ENCODE peak calls at places on chromosomes 11 and 22, in five cellular contexts. U is heart right ventricle, R is adrenal gland, X is ascending aorta, W is breast epithelium. N is an unnamed sample.

GRCh38 chr22:21446128-21446826 is 20.9 kb upstream of the TMEM191C start:
- DNase-seq in X (no peak), R (no peak), U (peak; percentile 0), W (no peak), N (no peak)

GRCh38 chr11:73854680-73855079 is 22.0 kb downstream of the COA4 start:
- DNase-seq in R (no peak), X (no peak), U (no peak), W (no peak), N (no peak)

GRCh38 chr11:100730266-100730665 is 43.2 kb downstream of the ARHGAP42 start:
- DNase-seq in R (no peak), W (no peak), X (no peak), U (no peak), N (no peak)

GRCh38 chr11:38927993-38928392 is 2330.0 kb upstream of the RAG2 start:
- DNase-seq in U (no peak), X (no peak), W (no peak), R (no peak), N (no peak)

GRCh38 chr11:82174610-82175009 is 559.1 kb downstream of the FAM181B start:
- DNase-seq in X (no peak), W (no peak), R (no peak), U (no peak), N (no peak)

GRCh38 chr11:94000641-94001040 is 20.5 kb upstream of the HEPHL1 start:
- DNase-seq in U (no peak), R (no peak), W (no peak), X (no peak), N (no peak)

GRCh38 chr22:27302501-27302900 is 499.1 kb downstream of the MN1 start:
- DNase-seq in U (no peak), R (no peak), X (no peak), W (no peak), N (no peak)

GRCh38 chr11:60563553-60564235 is 48.5 kb downstream of the MS4A13 start:
- DNase-seq in W (no peak), U (no peak), X (no peak), R (no peak), N (no peak)

GRCh38 chr22:46148885-46149492 is 1.3 kb upstream of the PPARA start:
- DNase-seq in U (no peak), W (no peak), X (no peak), R (peak; percentile 16), N (peak; percentile 7)

GRCh38 chr11:124724854-124725718 is 14.7 kb upstream of the NRGN start:
- DNase-seq in X (no peak), R (no peak), W (no peak), U (no peak), N (no peak)

GRCh38 chr11:1751521-1751921 is 1.1 kb upstream of the IFITM10 start:
- DNase-seq in W (no peak), R (peak; percentile 54), X (no peak), U (no peak), N (no peak)

GRCh38 chr11:118715245-118715807 is 35.9 kb upstream of the TREH start:
- DNase-seq in W (peak; percentile 23), X (no peak), U (no peak), R (peak; percentile 30), N (no peak)

GRCh38 chr11:73389134-73389525 is 12.9 kb downstream of the RELT start:
- DNase-seq in X (no peak), W (no peak), U (no peak), R (no peak), N (no peak)

GRCh38 chr11:62245271-62245753 is 3.3 kb downstream of the SCGB1D2 start:
- DNase-seq in R (peak; percentile 20), W (no peak), U (no peak), X (no peak), N (no peak)

GRCh38 chr11:7062534-7062933 is 26.3 kb upstream of the RBMXL2 start:
- DNase-seq in X (no peak), U (no peak), R (no peak), W (no peak), N (no peak)

GRCh38 chr22:45612940-45613339 is 58.7 kb upstream of the ATXN10 start:
- DNase-seq in W (no peak), R (no peak), U (no peak), X (no peak), N (no peak)

GRCh38 chr11:119195680-119196079 is 10.4 kb downstream of the NHERF4 start:
- DNase-seq in W (no peak), X (no peak), U (no peak), R (peak; percentile 67), N (no peak)

GRCh38 chr11:107247189-107247588 is 210.4 kb downstream of the CWF19L2 start:
- DNase-seq in X (no peak), R (no peak), U (no peak), W (no peak), N (no peak)

GRCh38 chr11:98601181-98601773 is 419.5 kb upstream of the CNTN5 start:
- DNase-seq in R (no peak), U (no peak), W (no peak), X (no peak), N (no peak)

GRCh38 chr11:112366777-112367176 is 106.1 kb upstream of the PLET1 start:
- DNase-seq in X (no peak), R (no peak), U (no peak), W (no peak), N (no peak)

GRCh38 chr11:46906596-46906995 is 11.8 kb downstream of the LRP4 start:
- DNase-seq in R (no peak), X (no peak), W (no peak), U (no peak), N (no peak)

GRCh38 chr11:57800444-57801184 is 39.0 kb downstream of the CTNND1 start:
- DNase-seq in R (no peak), X (no peak), W (peak; percentile 50), U (no peak), N (no peak)

GRCh38 chr11:119356349-119357031 is 10.0 kb upstream of the MFRP start:
- DNase-seq in R (peak; percentile 91), X (no peak), U (peak; percentile 81), W (peak; percentile 75), N (peak; percentile 55)

GRCh38 chr22:20520093-20520511 is 12.7 kb downstream of the MED15 start:
- DNase-seq in U (no peak), W (no peak), R (peak; percentile 80), X (no peak), N (no peak)

GRCh38 chr22:44357962-44358553 is 45.3 kb upstream of the SHISAL1 start:
- DNase-seq in R (no peak), X (no peak), W (no peak), U (no peak), N (no peak)

GRCh38 chr11:75035911-75036536 is 47.3 kb downstream of the NEU3 start:
- DNase-seq in U (no peak), X (no peak), W (no peak), R (no peak), N (no peak)

GRCh38 chr11:65121447-65121864 is 478 bp downstream of the FAU start:
- DNase-seq in X (no peak), U (no peak), R (peak; percentile 77), W (no peak), N (no peak)

GRCh38 chr11:120928506-120929062 is 95.3 kb upstream of the TBCEL start:
- DNase-seq in X (no peak), R (no peak), U (no peak), W (no peak), N (no peak)

GRCh38 chr11:8779107-8779506 is 96.5 kb downstream of the RPL27A start:
- DNase-seq in U (no peak), X (no peak), W (no peak), R (no peak), N (no peak)

GRCh38 chr11:8779732-8780131 is 97.1 kb downstream of the RPL27A start:
- DNase-seq in U (no peak), R (no peak), W (no peak), X (no peak), N (no peak)

GRCh38 chr11:8776209-8776608 is 93.6 kb downstream of the RPL27A start:
- DNase-seq in X (no peak), R (peak; percentile 57), U (no peak), W (no peak), N (no peak)

GRCh38 chr11:8775341-8776133 is 92.9 kb downstream of the RPL27A start:
- DNase-seq in U (no peak), R (peak; percentile 80), X (no peak), W (peak; percentile 65), N (no peak)

GRCh38 chr11:8777907-8778767 is 95.5 kb downstream of the RPL27A start:
- DNase-seq in U (peak; percentile 71), X (no peak), W (peak; percentile 51), R (no peak), N (no peak)
- H3K27ac ChIP-seq in U (peak overlapping the region; percentile 72), X (peak overlapping the region; percentile 77), W (peak overlapping the region; percentile 68), R (no peak overlapping the region), N (no peak overlapping the region)

GRCh38 chr11:2867142-2867541 is 18.4 kb downstream of the CDKN1C start:
- DNase-seq in R (no peak), W (no peak), X (no peak), U (no peak), N (no peak)
- H3K27me3 ChIP-seq in R (peaks cover 15% of the 10 kb centered on the region), W (peaks cover 4% of the 10 kb centered on the region), X (peaks cover 3% of the 10 kb centered on the region), U (peaks cover 49% of the 10 kb centered on the region), N (peaks cover 26% of the 10 kb centered on the region)

GRCh38 chr11:44766112-44766971 is 39.6 kb downstream of the TSPAN18 start:
- DNase-seq in U (peak; percentile 80), W (no peak), X (peak; percentile 25), R (peak; percentile 86), N (no peak)
- H3K27ac ChIP-seq in U (peak overlapping the region; percentile 81), W (peak overlapping the region; percentile 29), X (peak overlapping the region; percentile 91), R (peak overlapping the region; percentile 83), N (no peak overlapping the region)

GRCh38 chr22:37000676-37001534 is 18.3 kb downstream of the TST start:
- DNase-seq in X (no peak), U (no peak), R (no peak), W (no peak), N (no peak)
- H3K27me3 ChIP-seq in X (no peaks in the 10 kb centered on the region), U (no peaks in the 10 kb centered on the region), R (no peaks in the 10 kb centered on the region), W (no peaks in the 10 kb centered on the region), N (no peaks in the 10 kb centered on the region)

DNA sequence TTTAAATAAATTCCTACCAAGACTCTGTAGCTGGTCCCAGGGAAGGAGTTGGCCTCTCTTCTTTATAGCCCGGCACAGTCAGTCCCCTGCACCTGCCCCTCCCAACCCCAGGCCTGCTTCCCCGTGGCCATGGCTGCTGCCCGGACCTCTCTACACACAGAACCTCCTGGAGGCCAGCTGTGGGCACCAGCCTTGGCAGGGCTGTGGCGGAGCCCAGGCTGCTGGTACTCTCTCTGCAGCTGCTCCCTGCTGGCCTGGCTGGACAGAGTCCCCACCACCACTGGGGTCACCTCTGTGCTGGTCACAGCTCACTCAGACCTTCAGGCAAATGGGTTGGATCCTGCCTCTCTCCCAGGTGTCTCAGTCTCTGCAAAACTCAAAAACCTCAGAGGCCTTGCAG is 69.3 kb downstream of the LRP5 start:
- DNase-seq in W (no peak), X (no peak), R (peak; percentile 40), U (no peak), N (no peak)
- H3K27ac ChIP-seq in W (peak overlapping the region; percentile 45), X (peak overlapping the region; percentile 78), R (peak overlapping the region; percentile 21), U (peak overlapping the region; percentile 77), N (no peak overlapping the region)